ENCODE peak calls at places on chromosomes 4 and X, in seven cellular contexts. F, B, M, S, A, W and G are unnamed samples.

GRCh38 chr4:109733728-109734127 is 3.9 kb upstream of the PLA2G12A start:
- DNase-seq in F (no peak), B (no peak), M (no peak), S (no peak), A (no peak), W (no peak), G (no peak)

GRCh38 chrX:9211269-9211668 is 177.3 kb upstream of the FAM9B start:
- DNase-seq in F (no peak), B (no peak), M (no peak), S (no peak), A (no peak), W (no peak), G (no peak)

GRCh38 chrX:135327299-135327698 is 18.0 kb downstream of the ETDC start:
- DNase-seq in F (no peak), B (no peak), M (no peak), S (no peak), A (no peak), W (no peak), G (no peak)

GRCh38 chr4:41057456-41057855 is 156.9 kb downstream of the APBB2 start:
- DNase-seq in F (no peak), B (no peak), M (no peak), S (no peak), A (no peak), W (no peak), G (no peak)

GRCh38 chr4:16196482-16197393 is 29.5 kb downstream of the TAPT1 start:
- DNase-seq in F (peak; percentile 54), B (no peak), M (no peak), S (peak; percentile 92), A (no peak), W (no peak), G (no peak)

GRCh38 chr4:149795256-149795655 is 20.4 kb downstream of the IQCM start:
- DNase-seq in F (no peak), B (no peak), M (no peak), S (no peak), A (no peak), W (no peak), G (no peak)

GRCh38 chrX:107135076-107135964 is 16.7 kb upstream of the RBM41 start:
- DNase-seq in F (no peak), B (no peak), M (no peak), S (peak; percentile 45), A (no peak), W (no peak), G (no peak)

GRCh38 chrX:148593987-148594386 is 93.6 kb downstream of the AFF2 start:
- DNase-seq in F (no peak), B (no peak), M (no peak), S (no peak), A (no peak), W (no peak), G (no peak)

GRCh38 chr4:26858947-26859401 is 1.7 kb upstream of the STIM2 start:
- DNase-seq in F (no peak), B (no peak), M (no peak), S (no peak), A (no peak), W (no peak), G (no peak)

GRCh38 chr4:472881-473574 is 25.9 kb downstream of the ZNF721 start:
- DNase-seq in F (no peak), B (no peak), M (no peak), S (peak; percentile 40), A (no peak), W (no peak), G (peak; percentile 15)

DNA sequence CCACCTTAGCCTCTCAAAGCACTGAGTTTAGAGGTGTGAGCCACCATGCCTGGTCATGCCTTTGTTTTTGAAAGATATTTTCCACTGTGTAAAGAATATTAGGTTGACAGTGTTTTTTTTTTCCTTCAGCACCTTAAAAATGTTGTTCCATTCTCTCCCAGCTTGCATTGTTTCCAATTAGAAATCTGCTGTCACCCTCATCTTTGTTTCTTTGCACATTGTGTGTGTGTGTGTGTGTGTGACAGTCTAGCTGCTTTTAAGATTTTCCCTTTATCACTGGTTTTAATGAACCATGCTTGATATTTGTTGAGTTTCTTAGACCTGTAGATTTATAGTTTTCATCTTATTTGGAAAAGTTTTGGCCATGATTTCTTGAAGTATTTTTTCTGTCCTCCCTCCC is 79.0 kb upstream of the NKX1-1 start:
- DNase-seq in F (no peak), B (no peak), M (no peak), S (no peak), A (no peak), W (no peak), G (no peak)
- H3K9me3 ChIP-seq in F (no peaks in the 10 kb centered on the region), B (peaks cover 21% of the 10 kb centered on the region), M (peaks cover 26% of the 10 kb centered on the region), S (peaks cover 35% of the 10 kb centered on the region), A (peaks cover 3% of the 10 kb centered on the region), W (peaks cover 48% of the 10 kb centered on the region), G (no peaks in the 10 kb centered on the region)

DNA sequence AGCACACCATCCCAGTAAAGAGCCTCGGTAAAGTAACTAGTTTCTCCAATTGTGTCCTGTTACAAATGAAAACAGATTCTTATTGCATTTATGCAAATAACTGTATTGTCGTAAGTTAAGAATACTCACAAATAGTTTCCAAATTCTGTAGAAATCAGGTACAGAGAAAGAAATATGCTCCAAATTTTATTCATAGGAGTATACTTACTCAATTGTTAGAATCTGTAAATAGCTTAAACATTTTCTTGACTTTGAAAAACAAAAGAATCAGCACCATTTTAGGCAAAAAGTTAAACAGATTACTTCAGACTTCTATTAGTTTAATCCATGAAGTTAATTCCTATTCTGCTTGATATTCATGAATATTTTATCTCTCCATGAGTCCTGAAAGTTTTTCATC is 10.7 kb downstream of the CNGA1 start:
- DNase-seq in F (no peak), B (no peak), M (no peak), S (no peak), A (no peak), W (no peak), G (no peak)
- H3K9me3 ChIP-seq in F (no peaks in the 10 kb centered on the region), B (no peaks in the 10 kb centered on the region), M (peaks cover 14% of the 10 kb centered on the region), S (peaks cover 27% of the 10 kb centered on the region), A (no peaks in the 10 kb centered on the region), W (peaks cover 8% of the 10 kb centered on the region), G (no peaks in the 10 kb centered on the region)

DNA sequence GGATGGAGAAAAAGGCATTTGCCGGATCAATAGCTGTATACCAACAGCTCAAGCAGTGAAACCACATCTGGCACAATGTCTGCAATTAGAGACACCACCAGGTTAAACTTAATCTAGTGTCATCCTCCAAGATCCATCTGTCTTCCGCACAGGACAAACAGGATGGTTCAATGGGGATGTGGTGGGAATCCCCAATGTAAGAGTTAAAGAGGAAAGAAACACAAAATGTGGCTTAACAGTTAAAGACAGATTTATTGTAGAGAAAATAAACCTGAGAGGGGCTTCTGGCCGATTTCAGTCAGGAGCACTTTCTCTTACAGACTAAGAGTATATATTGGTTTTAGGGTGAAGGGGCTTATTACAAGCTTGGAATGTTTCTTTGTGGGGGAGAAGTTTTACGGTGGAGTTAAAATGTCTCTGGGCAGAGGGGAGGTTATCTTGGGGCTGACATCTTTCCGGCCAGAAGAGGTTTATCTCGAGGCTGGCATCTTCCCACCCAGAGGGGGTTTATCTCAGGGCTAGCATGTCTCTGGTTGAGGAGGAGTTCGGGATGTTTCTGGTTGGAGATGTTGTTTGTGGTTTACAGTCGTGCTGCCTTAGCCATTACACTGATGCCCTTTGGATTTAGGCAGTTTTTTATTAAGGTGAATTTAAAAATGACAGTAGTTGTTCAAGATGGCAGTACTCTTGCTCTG is 61.7 kb downstream of the KANTR start:
- DNase-seq in F (no peak), B (no peak), M (no peak), S (no peak), A (no peak), W (no peak), G (no peak)
- H3K9me3 ChIP-seq in F (no peaks in the 10 kb centered on the region), B (no peaks in the 10 kb centered on the region), M (no peaks in the 10 kb centered on the region), S (peaks cover 4% of the 10 kb centered on the region), A (no peaks in the 10 kb centered on the region), W (peaks cover 7% of the 10 kb centered on the region), G (no peaks in the 10 kb centered on the region)

GRCh38 chr4:184376136-184376838 is 98.1 kb downstream of the IRF2 start:
- DNase-seq in F (no peak), B (no peak), M (no peak), S (no peak), A (no peak), W (no peak), G (no peak)

GRCh38 chr4:184374006-184374405 is 100.3 kb downstream of the IRF2 start:
- DNase-seq in F (no peak), B (no peak), M (no peak), S (no peak), A (no peak), W (no peak), G (no peak)

GRCh38 chr4:184371390-184371787 is 103.0 kb downstream of the IRF2 start:
- DNase-seq in F (no peak), B (no peak), M (no peak), S (no peak), A (no peak), W (no peak), G (no peak)

GRCh38 chr4:184376923-184377322 is 97.4 kb downstream of the IRF2 start:
- DNase-seq in F (no peak), B (no peak), M (no peak), S (no peak), A (no peak), W (no peak), G (no peak)

DNA sequence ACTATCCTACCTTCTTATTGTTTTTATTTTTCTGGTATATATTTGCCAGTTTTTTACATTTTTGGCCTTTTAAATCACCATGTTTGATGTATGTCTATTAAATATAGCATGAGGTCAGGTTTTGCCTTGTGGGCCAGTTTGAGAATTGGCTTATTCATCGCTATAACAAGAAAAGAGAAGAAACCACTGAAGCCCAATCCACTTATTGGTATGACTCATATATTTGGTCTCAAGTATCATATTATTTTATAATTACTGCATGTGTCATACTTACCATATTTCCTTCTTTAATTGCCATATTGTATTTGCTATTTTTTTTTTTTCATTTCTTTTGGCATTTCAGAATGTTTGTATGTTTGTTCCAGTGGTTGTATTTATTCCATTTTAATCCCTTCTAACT is 99.3 kb downstream of the IRF2 start:
- DNase-seq in F (no peak), B (no peak), M (no peak), S (no peak), A (no peak), W (no peak), G (no peak)
- H3K9me3 ChIP-seq in F (no peaks in the 10 kb centered on the region), B (no peaks in the 10 kb centered on the region), M (no peaks in the 10 kb centered on the region), S (peaks cover 6% of the 10 kb centered on the region), A (no peaks in the 10 kb centered on the region), W (no peaks in the 10 kb centered on the region), G (no peaks in the 10 kb centered on the region)

DNA sequence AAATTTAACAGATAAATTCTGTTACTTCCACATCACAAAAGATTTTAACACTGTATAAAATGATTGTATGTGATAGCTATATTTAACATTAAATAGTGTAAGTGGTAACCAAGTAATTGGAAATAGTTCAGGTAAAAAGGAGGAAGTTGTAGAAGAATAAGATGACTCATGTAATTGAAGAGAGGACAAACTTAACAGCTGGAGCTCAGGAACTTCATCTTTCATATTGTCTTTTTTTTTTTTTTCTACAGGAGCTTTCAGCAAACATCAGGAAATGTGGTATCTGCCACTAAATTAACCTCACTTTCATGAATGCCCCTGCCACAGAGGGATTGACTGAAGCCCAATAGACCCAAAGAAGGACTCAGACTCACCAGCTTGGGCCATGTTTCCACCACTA is 188.4 kb upstream of the VEGFC start:
- DNase-seq in F (no peak), B (no peak), M (no peak), S (no peak), A (no peak), W (no peak), G (no peak)
- H3K9me3 ChIP-seq in F (no peaks in the 10 kb centered on the region), B (no peaks in the 10 kb centered on the region), M (no peaks in the 10 kb centered on the region), S (no peaks in the 10 kb centered on the region), A (no peaks in the 10 kb centered on the region), W (no peaks in the 10 kb centered on the region), G (no peaks in the 10 kb centered on the region)

DNA sequence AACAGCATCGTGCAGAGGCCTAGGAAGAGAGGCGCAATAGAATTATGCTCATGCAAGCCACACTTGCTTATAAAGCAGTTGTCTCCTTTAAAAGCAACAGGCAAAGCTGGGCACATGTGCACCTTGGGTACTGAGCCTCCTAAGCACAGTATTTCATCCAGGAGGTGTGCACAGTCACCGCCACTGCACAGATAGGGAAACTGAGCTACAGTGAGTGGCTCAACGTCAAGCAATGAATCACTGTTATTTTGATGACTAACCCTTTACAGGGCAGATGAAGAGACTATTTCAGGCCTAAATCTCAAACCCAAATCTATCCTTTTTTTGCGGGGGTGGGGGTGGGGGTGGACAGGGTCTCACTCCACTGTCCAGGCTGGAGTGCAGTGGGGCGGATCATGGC is 42.3 kb downstream of the BCOR start:
- DNase-seq in F (no peak), B (no peak), M (no peak), S (no peak), A (no peak), W (no peak), G (no peak)
- H3K9me3 ChIP-seq in F (no peaks in the 10 kb centered on the region), B (peaks cover 8% of the 10 kb centered on the region), M (peaks cover 14% of the 10 kb centered on the region), S (peaks cover 25% of the 10 kb centered on the region), A (no peaks in the 10 kb centered on the region), W (peaks cover 25% of the 10 kb centered on the region), G (no peaks in the 10 kb centered on the region)